ENCODE peak calls at places on chromosomes 3 and 15, in four cellular contexts. One of them, this sample, is unnamed.

GRCh38 chr15:38991126-38991525 is 426.5 kb upstream of the RASGRP1 start:
- DNase-seq in neural progenitor cell: peak
- DNase-seq in HFF-Myc: peak
- DNase-seq in activated gamma-delta T cell treated with anti-CD3 and anti-CD28 coated beads, Interleukin-2, amount 50 U/mL, for 16 hours: no peak
- DNase-seq in this sample: peak

GRCh38 chr15:101153801-101154656 is 97.8 kb downstream of the CHSY1 start:
- DNase-seq in activated gamma-delta T cell treated with anti-CD3 and anti-CD28 coated beads, Interleukin-2, amount 50 U/mL, for 16 hours: no peak
- DNase-seq in HFF-Myc: no peak
- DNase-seq in neural progenitor cell: no peak
- DNase-seq in this sample: no peak

GRCh38 chr3:163779396-163780344 is 1298.6 kb downstream of the SI start:
- DNase-seq in activated gamma-delta T cell treated with anti-CD3 and anti-CD28 coated beads, Interleukin-2, amount 50 U/mL, for 16 hours: no peak
- DNase-seq in HFF-Myc: no peak
- DNase-seq in neural progenitor cell: peak
- DNase-seq in this sample: no peak

GRCh38 chr3:105791919-105792786 is 76.7 kb downstream of the CBLB start:
- DNase-seq in activated gamma-delta T cell treated with anti-CD3 and anti-CD28 coated beads, Interleukin-2, amount 50 U/mL, for 16 hours: no peak
- DNase-seq in neural progenitor cell: no peak
- DNase-seq in HFF-Myc: no peak
- DNase-seq in this sample: peak

GRCh38 chr3:17865626-17866025 is 123.2 kb upstream of the TBC1D5 start:
- DNase-seq in neural progenitor cell: no peak
- DNase-seq in HFF-Myc: no peak
- DNase-seq in activated gamma-delta T cell treated with anti-CD3 and anti-CD28 coated beads, Interleukin-2, amount 50 U/mL, for 16 hours: no peak
- DNase-seq in this sample: no peak

GRCh38 chr15:61383421-61383820 is 154.3 kb upstream of the RORA start:
- DNase-seq in activated gamma-delta T cell treated with anti-CD3 and anti-CD28 coated beads, Interleukin-2, amount 50 U/mL, for 16 hours: no peak
- DNase-seq in neural progenitor cell: no peak
- DNase-seq in HFF-Myc: no peak
- DNase-seq in this sample: peak

GRCh38 chr3:61725851-61726333 is 164.5 kb downstream of the PTPRG start:
- DNase-seq in neural progenitor cell: peak
- DNase-seq in activated gamma-delta T cell treated with anti-CD3 and anti-CD28 coated beads, Interleukin-2, amount 50 U/mL, for 16 hours: no peak
- DNase-seq in HFF-Myc: no peak
- DNase-seq in this sample: peak

GRCh38 chr3:111577798-111578685 is 17.1 kb downstream of the ZBED2 start:
- DNase-seq in HFF-Myc: peak
- DNase-seq in neural progenitor cell: peak
- DNase-seq in activated gamma-delta T cell treated with anti-CD3 and anti-CD28 coated beads, Interleukin-2, amount 50 U/mL, for 16 hours: no peak
- DNase-seq in this sample: peak

GRCh38 chr3:124676236-124676635 is 54.0 kb upstream of the UMPS start:
- DNase-seq in activated gamma-delta T cell treated with anti-CD3 and anti-CD28 coated beads, Interleukin-2, amount 50 U/mL, for 16 hours: no peak
- DNase-seq in neural progenitor cell: no peak
- DNase-seq in HFF-Myc: no peak
- DNase-seq in this sample: peak

GRCh38 chr3:99878005-99878404 is 60.3 kb downstream of the CMSS1 start:
- DNase-seq in activated gamma-delta T cell treated with anti-CD3 and anti-CD28 coated beads, Interleukin-2, amount 50 U/mL, for 16 hours: no peak
- DNase-seq in HFF-Myc: no peak
- DNase-seq in neural progenitor cell: no peak
- DNase-seq in this sample: peak

GRCh38 chr15:53987480-53987879 is 9.2 kb downstream of the UNC13C start:
- DNase-seq in neural progenitor cell: no peak
- DNase-seq in HFF-Myc: no peak
- DNase-seq in activated gamma-delta T cell treated with anti-CD3 and anti-CD28 coated beads, Interleukin-2, amount 50 U/mL, for 16 hours: no peak
- DNase-seq in this sample: no peak

GRCh38 chr3:169583269-169583668 is 80.2 kb downstream of the MECOM start:
- DNase-seq in neural progenitor cell: no peak
- DNase-seq in activated gamma-delta T cell treated with anti-CD3 and anti-CD28 coated beads, Interleukin-2, amount 50 U/mL, for 16 hours: no peak
- DNase-seq in HFF-Myc: no peak
- DNase-seq in this sample: no peak

GRCh38 chr3:127984241-127984975 is 67.8 kb upstream of the SEC61A1 start:
- DNase-seq in neural progenitor cell: no peak
- DNase-seq in activated gamma-delta T cell treated with anti-CD3 and anti-CD28 coated beads, Interleukin-2, amount 50 U/mL, for 16 hours: no peak
- DNase-seq in HFF-Myc: no peak
- DNase-seq in this sample: peak

GRCh38 chr15:89358755-89359439 is 24.3 kb upstream of the POLG start:
- DNase-seq in HFF-Myc: no peak
- DNase-seq in neural progenitor cell: peak
- DNase-seq in activated gamma-delta T cell treated with anti-CD3 and anti-CD28 coated beads, Interleukin-2, amount 50 U/mL, for 16 hours: peak
- DNase-seq in this sample: peak

GRCh38 chr15:90836296-90836871 is 32.0 kb upstream of the FURIN start:
- DNase-seq in neural progenitor cell: no peak
- DNase-seq in activated gamma-delta T cell treated with anti-CD3 and anti-CD28 coated beads, Interleukin-2, amount 50 U/mL, for 16 hours: no peak
- DNase-seq in HFF-Myc: peak
- DNase-seq in this sample: peak

GRCh38 chr3:167940241-167940640 is 155.5 kb downstream of the GOLIM4 start:
- DNase-seq in neural progenitor cell: no peak
- DNase-seq in HFF-Myc: no peak
- DNase-seq in activated gamma-delta T cell treated with anti-CD3 and anti-CD28 coated beads, Interleukin-2, amount 50 U/mL, for 16 hours: no peak
- DNase-seq in this sample: peak

GRCh38 chr3:86942191-86942590 is 48.8 kb downstream of the VGLL3 start:
- DNase-seq in HFF-Myc: no peak
- DNase-seq in neural progenitor cell: no peak
- DNase-seq in activated gamma-delta T cell treated with anti-CD3 and anti-CD28 coated beads, Interleukin-2, amount 50 U/mL, for 16 hours: no peak
- DNase-seq in this sample: no peak

GRCh38 chr3:50658416-50658815 is 16.3 kb upstream of the DOCK3 start:
- DNase-seq in neural progenitor cell: no peak
- DNase-seq in HFF-Myc: no peak
- DNase-seq in activated gamma-delta T cell treated with anti-CD3 and anti-CD28 coated beads, Interleukin-2, amount 50 U/mL, for 16 hours: no peak
- DNase-seq in this sample: no peak

GRCh38 chr3:116034797-116035196 is 410.5 kb downstream of the LSAMP start:
- DNase-seq in HFF-Myc: no peak
- DNase-seq in neural progenitor cell: no peak
- DNase-seq in activated gamma-delta T cell treated with anti-CD3 and anti-CD28 coated beads, Interleukin-2, amount 50 U/mL, for 16 hours: no peak
- DNase-seq in this sample: no peak

GRCh38 chr3:177760803-177761202 is 563.5 kb upstream of the TBL1XR1 start:
- DNase-seq in HFF-Myc: no peak
- DNase-seq in activated gamma-delta T cell treated with anti-CD3 and anti-CD28 coated beads, Interleukin-2, amount 50 U/mL, for 16 hours: no peak
- DNase-seq in neural progenitor cell: no peak
- DNase-seq in this sample: peak

GRCh38 chr3:50390523-50391177 is 31.3 kb upstream of the TMEM115 start:
- DNase-seq in neural progenitor cell: no peak
- DNase-seq in HFF-Myc: no peak
- DNase-seq in activated gamma-delta T cell treated with anti-CD3 and anti-CD28 coated beads, Interleukin-2, amount 50 U/mL, for 16 hours: no peak
- DNase-seq in this sample: no peak

GRCh38 chr3:123383101-123384053 is 65.5 kb downstream of the ADCY5 start:
- DNase-seq in activated gamma-delta T cell treated with anti-CD3 and anti-CD28 coated beads, Interleukin-2, amount 50 U/mL, for 16 hours: no peak
- DNase-seq in HFF-Myc: no peak
- DNase-seq in neural progenitor cell: peak
- DNase-seq in this sample: peak

GRCh38 chr3:14518893-14519292 is 21.2 kb downstream of the GRIP2 start:
- DNase-seq in neural progenitor cell: no peak
- DNase-seq in HFF-Myc: no peak
- DNase-seq in activated gamma-delta T cell treated with anti-CD3 and anti-CD28 coated beads, Interleukin-2, amount 50 U/mL, for 16 hours: no peak
- DNase-seq in this sample: no peak

GRCh38 chr3:156404217-156404616 is 150.7 kb downstream of the SSR3 start:
- DNase-seq in HFF-Myc: no peak
- DNase-seq in activated gamma-delta T cell treated with anti-CD3 and anti-CD28 coated beads, Interleukin-2, amount 50 U/mL, for 16 hours: no peak
- DNase-seq in neural progenitor cell: no peak
- DNase-seq in this sample: no peak

GRCh38 chr3:126266291-126266840 is 86.0 kb upstream of the ALDH1L1 start:
- DNase-seq in activated gamma-delta T cell treated with anti-CD3 and anti-CD28 coated beads, Interleukin-2, amount 50 U/mL, for 16 hours: no peak
- DNase-seq in HFF-Myc: no peak
- DNase-seq in neural progenitor cell: peak
- DNase-seq in this sample: no peak

GRCh38 chr15:28456476-28457395 is 76.0 kb downstream of the GOLGA8G start:
- DNase-seq in HFF-Myc: no peak
- DNase-seq in neural progenitor cell: peak
- DNase-seq in activated gamma-delta T cell treated with anti-CD3 and anti-CD28 coated beads, Interleukin-2, amount 50 U/mL, for 16 hours: no peak
- DNase-seq in this sample: no peak

GRCh38 chr3:17573396-17573795 is 169.0 kb downstream of the TBC1D5 start:
- DNase-seq in HFF-Myc: no peak
- DNase-seq in neural progenitor cell: no peak
- DNase-seq in activated gamma-delta T cell treated with anti-CD3 and anti-CD28 coated beads, Interleukin-2, amount 50 U/mL, for 16 hours: no peak
- DNase-seq in this sample: no peak

GRCh38 chr3:17233398-17233800 is 348.6 kb downstream of the PLCL2 start:
- DNase-seq in HFF-Myc: peak
- DNase-seq in activated gamma-delta T cell treated with anti-CD3 and anti-CD28 coated beads, Interleukin-2, amount 50 U/mL, for 16 hours: peak
- DNase-seq in neural progenitor cell: peak
- DNase-seq in this sample: peak

GRCh38 chr3:156792945-156793344 is 33.2 kb upstream of the LEKR1 start:
- DNase-seq in activated gamma-delta T cell treated with anti-CD3 and anti-CD28 coated beads, Interleukin-2, amount 50 U/mL, for 16 hours: no peak
- DNase-seq in HFF-Myc: no peak
- DNase-seq in neural progenitor cell: no peak
- DNase-seq in this sample: no peak

GRCh38 chr3:151580592-151580991 is 119.7 kb upstream of the IGSF10 start:
- DNase-seq in activated gamma-delta T cell treated with anti-CD3 and anti-CD28 coated beads, Interleukin-2, amount 50 U/mL, for 16 hours: no peak
- DNase-seq in HFF-Myc: peak
- DNase-seq in neural progenitor cell: no peak
- DNase-seq in this sample: peak

GRCh38 chr3:114799789-114800188 is 347.3 kb downstream of the ZBTB20 start:
- DNase-seq in HFF-Myc: peak
- DNase-seq in neural progenitor cell: no peak
- DNase-seq in activated gamma-delta T cell treated with anti-CD3 and anti-CD28 coated beads, Interleukin-2, amount 50 U/mL, for 16 hours: no peak
- DNase-seq in this sample: no peak

GRCh38 chr15:101525087-101525669 is 35.7 kb upstream of the PCSK6 start:
- DNase-seq in neural progenitor cell: no peak
- DNase-seq in HFF-Myc: no peak
- DNase-seq in activated gamma-delta T cell treated with anti-CD3 and anti-CD28 coated beads, Interleukin-2, amount 50 U/mL, for 16 hours: no peak
- DNase-seq in this sample: no peak

GRCh38 chr3:124814620-124815421 is 72.3 kb downstream of the ITGB5 start:
- DNase-seq in neural progenitor cell: no peak
- DNase-seq in HFF-Myc: no peak
- DNase-seq in activated gamma-delta T cell treated with anti-CD3 and anti-CD28 coated beads, Interleukin-2, amount 50 U/mL, for 16 hours: no peak
- DNase-seq in this sample: peak

GRCh38 chr3:185150561-185150960 is 2.3 kb downstream of the C3orf70 start:
- DNase-seq in neural progenitor cell: no peak
- DNase-seq in HFF-Myc: no peak
- DNase-seq in activated gamma-delta T cell treated with anti-CD3 and anti-CD28 coated beads, Interleukin-2, amount 50 U/mL, for 16 hours: no peak
- DNase-seq in this sample: no peak

GRCh38 chr15:42146551-42147430 is 9.6 kb downstream of the PLA2G4F start:
- DNase-seq in activated gamma-delta T cell treated with anti-CD3 and anti-CD28 coated beads, Interleukin-2, amount 50 U/mL, for 16 hours: no peak
- DNase-seq in neural progenitor cell: no peak
- DNase-seq in HFF-Myc: no peak
- DNase-seq in this sample: no peak

GRCh38 chr3:14472471-14473351 is 67.4 kb downstream of the GRIP2 start:
- DNase-seq in activated gamma-delta T cell treated with anti-CD3 and anti-CD28 coated beads, Interleukin-2, amount 50 U/mL, for 16 hours: no peak
- DNase-seq in HFF-Myc: peak
- DNase-seq in neural progenitor cell: no peak
- DNase-seq in this sample: peak

GRCh38 chr15:77571181-77571580 is 61.5 kb downstream of the LINGO1 start:
- DNase-seq in activated gamma-delta T cell treated with anti-CD3 and anti-CD28 coated beads, Interleukin-2, amount 50 U/mL, for 16 hours: no peak
- DNase-seq in neural progenitor cell: no peak
- DNase-seq in HFF-Myc: no peak
- DNase-seq in this sample: no peak

GRCh38 chr3:67318162-67318561 is 320.1 kb downstream of the KBTBD8 start:
- DNase-seq in HFF-Myc: no peak
- DNase-seq in neural progenitor cell: no peak
- DNase-seq in activated gamma-delta T cell treated with anti-CD3 and anti-CD28 coated beads, Interleukin-2, amount 50 U/mL, for 16 hours: no peak
- DNase-seq in this sample: no peak